ENCODE peak calls at places on chromosome 3, in five cellular contexts. S is progenitor cell of endocrine pancreas, N is NCI-H1436 treated with DMSO at 0.1 percent for 48 hours, P is retina, Y is activated gamma-delta T cell treated with Interleukin-2 at 50 U/mL for 16 hours. J is an unnamed sample.

GRCh38 chr3:54180926-54181325 is 58.6 kb downstream of the CACNA2D3 start:
- DNase-seq in S (no peak), N (no peak), P (no peak), Y (no peak), J (no peak)

GRCh38 chr3:196181127-196181546 is 30.1 kb downstream of the ZDHHC19 start:
- DNase-seq in S (no peak), N (peak), P (no peak), Y (no peak), J (no peak)

GRCh38 chr3:169237181-169237580 is 426.3 kb downstream of the MECOM start:
- DNase-seq in S (no peak), N (no peak), P (no peak), Y (no peak), J (no peak)

GRCh38 chr3:124486324-124486723 is 243.9 kb upstream of the UMPS start:
- DNase-seq in S (no peak), N (no peak), P (no peak), Y (no peak), J (no peak)

GRCh38 chr3:63960048-63960711 is 48.0 kb upstream of the SCAANT1 start:
- DNase-seq in S (no peak), N (no peak), P (peak), Y (no peak), J (no peak)

GRCh38 chr3:138400651-138401070 is 33.8 kb upstream of the ESYT3 start:
- DNase-seq in S (no peak), N (no peak), P (no peak), Y (no peak), J (no peak)

GRCh38 chr3:100044369-100044768 is 69.9 kb downstream of the FILIP1L start:
- DNase-seq in S (no peak), N (no peak), P (no peak), Y (no peak), J (no peak)

GRCh38 chr3:55686720-55687254 is 199.7 kb upstream of the WNT5A start:
- DNase-seq in S (no peak), N (no peak), P (no peak), Y (no peak), J (no peak)

GRCh38 chr3:174270841-174271240 is 588.3 kb upstream of the NAALADL2 start:
- DNase-seq in S (no peak), N (no peak), P (no peak), Y (no peak), J (no peak)

J was measured in amygdala.